ENCODE peak calls at places on chromosomes 7 and 10, in eight cellular contexts. One of them, this sample, is unnamed.

GRCh38 chr10:71302874-71303568 is 16.0 kb upstream of the SLC29A3 start:
- DNase-seq in Right ventricle myocardium superior: peak; percentile 20
- DNase-seq in stromal cell of bone marrow: no peak
- DNase-seq in stimulated activated CD4-positive, alpha-beta T cell treated with anti-CD3 and anti-CD28 coated beads, Interleukin-2, amount 100 ng/mL, for 48 hours: no peak
- DNase-seq in iPS-NIHi11: peak; percentile 76
- DNase-seq in GM04504: no peak
- DNase-seq in thoracic aorta: no peak
- DNase-seq in stimulated activated naive CD4-positive, alpha-beta T cell: no peak
- DNase-seq in this sample: no peak

GRCh38 chr7:94391716-94392390 is 2.8 kb upstream of the COL1A2 start:
- DNase-seq in thoracic aorta: no peak
- DNase-seq in stimulated activated CD4-positive, alpha-beta T cell treated with anti-CD3 and anti-CD28 coated beads, Interleukin-2, amount 100 ng/mL, for 48 hours: no peak
- DNase-seq in iPS-NIHi11: peak; percentile 43
- DNase-seq in stromal cell of bone marrow: peak; percentile 79
- DNase-seq in Right ventricle myocardium superior: peak; percentile 55
- DNase-seq in stimulated activated naive CD4-positive, alpha-beta T cell: no peak
- DNase-seq in GM04504: no peak
- DNase-seq in this sample: no peak

GRCh38 chr10:8349610-8350249 is 295.2 kb downstream of the GATA3 start:
- DNase-seq in thoracic aorta: no peak
- DNase-seq in iPS-NIHi11: no peak
- DNase-seq in Right ventricle myocardium superior: no peak
- DNase-seq in GM04504: no peak
- DNase-seq in stromal cell of bone marrow: no peak
- DNase-seq in stimulated activated naive CD4-positive, alpha-beta T cell: no peak
- DNase-seq in stimulated activated CD4-positive, alpha-beta T cell treated with anti-CD3 and anti-CD28 coated beads, Interleukin-2, amount 100 ng/mL, for 48 hours: no peak
- DNase-seq in this sample: no peak

GRCh38 chr10:130351466-130352290 is 215.5 kb downstream of the GLRX3 start:
- DNase-seq in iPS-NIHi11: no peak
- DNase-seq in Right ventricle myocardium superior: no peak
- DNase-seq in stimulated activated naive CD4-positive, alpha-beta T cell: no peak
- DNase-seq in GM04504: no peak
- DNase-seq in stromal cell of bone marrow: no peak
- DNase-seq in thoracic aorta: no peak
- DNase-seq in stimulated activated CD4-positive, alpha-beta T cell treated with anti-CD3 and anti-CD28 coated beads, Interleukin-2, amount 100 ng/mL, for 48 hours: no peak
- DNase-seq in this sample: no peak

GRCh38 chr7:97499204-97499603 is 232.7 kb upstream of the TAC1 start:
- DNase-seq in stimulated activated CD4-positive, alpha-beta T cell treated with anti-CD3 and anti-CD28 coated beads, Interleukin-2, amount 100 ng/mL, for 48 hours: peak; percentile 3
- DNase-seq in stromal cell of bone marrow: peak; percentile 6
- DNase-seq in stimulated activated naive CD4-positive, alpha-beta T cell: no peak
- DNase-seq in Right ventricle myocardium superior: no peak
- DNase-seq in GM04504: no peak
- DNase-seq in thoracic aorta: no peak
- DNase-seq in iPS-NIHi11: peak; percentile 54
- DNase-seq in this sample: peak; percentile 47

GRCh38 chr10:31242902-31243301 is 76.1 kb upstream of the ZEB1 start:
- DNase-seq in thoracic aorta: no peak
- DNase-seq in iPS-NIHi11: peak; percentile 14
- DNase-seq in stromal cell of bone marrow: peak; percentile 66
- DNase-seq in stimulated activated CD4-positive, alpha-beta T cell treated with anti-CD3 and anti-CD28 coated beads, Interleukin-2, amount 100 ng/mL, for 48 hours: peak; percentile 36
- DNase-seq in GM04504: peak; percentile 92
- DNase-seq in Right ventricle myocardium superior: no peak
- DNase-seq in stimulated activated naive CD4-positive, alpha-beta T cell: no peak
- DNase-seq in this sample: peak; percentile 87

GRCh38 chr7:51006483-51007235 is 224.0 kb upstream of the GRB10 start:
- DNase-seq in GM04504: no peak
- DNase-seq in thoracic aorta: no peak
- DNase-seq in iPS-NIHi11: no peak
- DNase-seq in Right ventricle myocardium superior: no peak
- DNase-seq in stromal cell of bone marrow: no peak
- DNase-seq in stimulated activated naive CD4-positive, alpha-beta T cell: no peak
- DNase-seq in stimulated activated CD4-positive, alpha-beta T cell treated with anti-CD3 and anti-CD28 coated beads, Interleukin-2, amount 100 ng/mL, for 48 hours: no peak
- DNase-seq in this sample: no peak

GRCh38 chr10:125121003-125121402 is 39.4 kb downstream of the CTBP2 start:
- DNase-seq in Right ventricle myocardium superior: no peak
- DNase-seq in iPS-NIHi11: peak; percentile 58
- DNase-seq in stromal cell of bone marrow: no peak
- DNase-seq in GM04504: no peak
- DNase-seq in stimulated activated naive CD4-positive, alpha-beta T cell: no peak
- DNase-seq in stimulated activated CD4-positive, alpha-beta T cell treated with anti-CD3 and anti-CD28 coated beads, Interleukin-2, amount 100 ng/mL, for 48 hours: no peak
- DNase-seq in thoracic aorta: no peak
- DNase-seq in this sample: no peak

GRCh38 chr7:155255660-155256059 is 42.0 kb upstream of the INSIG1 start:
- DNase-seq in stimulated activated naive CD4-positive, alpha-beta T cell: no peak
- DNase-seq in GM04504: no peak
- DNase-seq in stromal cell of bone marrow: no peak
- DNase-seq in stimulated activated CD4-positive, alpha-beta T cell treated with anti-CD3 and anti-CD28 coated beads, Interleukin-2, amount 100 ng/mL, for 48 hours: no peak
- DNase-seq in thoracic aorta: no peak
- DNase-seq in Right ventricle myocardium superior: no peak
- DNase-seq in iPS-NIHi11: no peak
- DNase-seq in this sample: no peak

GRCh38 chr7:151060416-151061234 is 1.2 kb downstream of the SLC4A2 start:
- DNase-seq in iPS-NIHi11: no peak
- DNase-seq in GM04504: no peak
- DNase-seq in Right ventricle myocardium superior: no peak
- DNase-seq in stimulated activated naive CD4-positive, alpha-beta T cell: no peak
- DNase-seq in thoracic aorta: no peak
- DNase-seq in stromal cell of bone marrow: no peak
- DNase-seq in stimulated activated CD4-positive, alpha-beta T cell treated with anti-CD3 and anti-CD28 coated beads, Interleukin-2, amount 100 ng/mL, for 48 hours: no peak
- DNase-seq in this sample: no peak

GRCh38 chr10:132898391-132899053 is 43.8 kb downstream of the CFAP46 start:
- DNase-seq in GM04504: no peak
- DNase-seq in stromal cell of bone marrow: no peak
- DNase-seq in thoracic aorta: no peak
- DNase-seq in stimulated activated naive CD4-positive, alpha-beta T cell: no peak
- DNase-seq in stimulated activated CD4-positive, alpha-beta T cell treated with anti-CD3 and anti-CD28 coated beads, Interleukin-2, amount 100 ng/mL, for 48 hours: no peak
- DNase-seq in iPS-NIHi11: no peak
- DNase-seq in Right ventricle myocardium superior: peak; percentile 42
- DNase-seq in this sample: no peak

GRCh38 chr10:64039208-64039607 is 518.0 kb downstream of the REEP3 start:
- DNase-seq in Right ventricle myocardium superior: no peak
- DNase-seq in GM04504: no peak
- DNase-seq in stromal cell of bone marrow: no peak
- DNase-seq in thoracic aorta: no peak
- DNase-seq in iPS-NIHi11: no peak
- DNase-seq in stimulated activated CD4-positive, alpha-beta T cell treated with anti-CD3 and anti-CD28 coated beads, Interleukin-2, amount 100 ng/mL, for 48 hours: no peak
- DNase-seq in stimulated activated naive CD4-positive, alpha-beta T cell: no peak
- DNase-seq in this sample: no peak

This sample was measured in SW 1271.